ENCODE peak calls at places on chromosomes 4 and X, in eight cellular contexts. One of them, this sample, is unnamed.

GRCh38 chr4:184347251-184348239 is 126.8 kb downstream of the IRF2 start:
- DNase-seq in T-helper 2 cell: no peak
- DNase-seq in NCI-H1105: no peak
- DNase-seq in MCF 10A: peak; percentile 81
- DNase-seq in type B pancreatic cell: no peak
- DNase-seq in NCI-H69: peak; percentile 57
- DNase-seq in activated CD4-positive, alpha-beta T cell treated with anti-CD3 and anti-CD28 coated beads, Interleukin-2, amount 10 ng/mL, durations not matched to agents 7 days and 5 days: no peak
- DNase-seq in non-pigmented ciliary epithelial cell: no peak
- DNase-seq in this sample: no peak

GRCh38 chrX:85084770-85085393 is 81.2 kb downstream of the APOOL start:
- DNase-seq in T-helper 2 cell: no peak
- DNase-seq in NCI-H1105: no peak
- DNase-seq in MCF 10A: peak; percentile 44
- DNase-seq in type B pancreatic cell: no peak
- DNase-seq in NCI-H69: peak; percentile 15
- DNase-seq in activated CD4-positive, alpha-beta T cell treated with anti-CD3 and anti-CD28 coated beads, Interleukin-2, amount 10 ng/mL, durations not matched to agents 7 days and 5 days: peak; percentile 30
- DNase-seq in non-pigmented ciliary epithelial cell: peak; percentile 10
- DNase-seq in this sample: no peak

GRCh38 chr4:34158883-34159282 is 2085.4 kb downstream of the ARAP2 start:
- DNase-seq in T-helper 2 cell: no peak
- DNase-seq in NCI-H1105: no peak
- DNase-seq in MCF 10A: no peak
- DNase-seq in type B pancreatic cell: no peak
- DNase-seq in NCI-H69: no peak
- DNase-seq in activated CD4-positive, alpha-beta T cell treated with anti-CD3 and anti-CD28 coated beads, Interleukin-2, amount 10 ng/mL, durations not matched to agents 7 days and 5 days: no peak
- DNase-seq in non-pigmented ciliary epithelial cell: peak; percentile 13
- DNase-seq in this sample: no peak

GRCh38 chr4:138256608-138257007 is 14.5 kb upstream of the SLC7A11 start:
- DNase-seq in T-helper 2 cell: no peak
- DNase-seq in NCI-H1105: no peak
- DNase-seq in MCF 10A: no peak
- DNase-seq in type B pancreatic cell: no peak
- DNase-seq in NCI-H69: no peak
- DNase-seq in activated CD4-positive, alpha-beta T cell treated with anti-CD3 and anti-CD28 coated beads, Interleukin-2, amount 10 ng/mL, durations not matched to agents 7 days and 5 days: no peak
- DNase-seq in non-pigmented ciliary epithelial cell: no peak
- DNase-seq in this sample: no peak

GRCh38 chrX:101736651-101737050 is 77.0 kb upstream of the ARMCX2 start:
- DNase-seq in T-helper 2 cell: no peak
- DNase-seq in NCI-H1105: no peak
- DNase-seq in MCF 10A: no peak
- DNase-seq in type B pancreatic cell: no peak
- DNase-seq in NCI-H69: no peak
- DNase-seq in activated CD4-positive, alpha-beta T cell treated with anti-CD3 and anti-CD28 coated beads, Interleukin-2, amount 10 ng/mL, durations not matched to agents 7 days and 5 days: no peak
- DNase-seq in non-pigmented ciliary epithelial cell: no peak
- DNase-seq in this sample: no peak

GRCh38 chr4:121459056-121459455 is 78.2 kb upstream of the QRFPR start:
- DNase-seq in T-helper 2 cell: no peak
- DNase-seq in NCI-H1105: no peak
- DNase-seq in MCF 10A: no peak
- DNase-seq in type B pancreatic cell: no peak
- DNase-seq in NCI-H69: no peak
- DNase-seq in activated CD4-positive, alpha-beta T cell treated with anti-CD3 and anti-CD28 coated beads, Interleukin-2, amount 10 ng/mL, durations not matched to agents 7 days and 5 days: no peak
- DNase-seq in non-pigmented ciliary epithelial cell: no peak
- DNase-seq in this sample: no peak

GRCh38 chr4:182240161-182241130 is 2.8 kb upstream of the TENM3 start:
- DNase-seq in T-helper 2 cell: no peak
- DNase-seq in NCI-H1105: no peak
- DNase-seq in MCF 10A: no peak
- DNase-seq in type B pancreatic cell: no peak
- DNase-seq in NCI-H69: no peak
- DNase-seq in activated CD4-positive, alpha-beta T cell treated with anti-CD3 and anti-CD28 coated beads, Interleukin-2, amount 10 ng/mL, durations not matched to agents 7 days and 5 days: no peak
- DNase-seq in non-pigmented ciliary epithelial cell: peak; percentile 61
- DNase-seq in this sample: peak; percentile 46

GRCh38 chrX:17174671-17175070 is 200.3 kb upstream of the NHS start:
- DNase-seq in T-helper 2 cell: no peak
- DNase-seq in NCI-H1105: no peak
- DNase-seq in MCF 10A: no peak
- DNase-seq in type B pancreatic cell: no peak
- DNase-seq in NCI-H69: peak; percentile 28
- DNase-seq in activated CD4-positive, alpha-beta T cell treated with anti-CD3 and anti-CD28 coated beads, Interleukin-2, amount 10 ng/mL, durations not matched to agents 7 days and 5 days: no peak
- DNase-seq in non-pigmented ciliary epithelial cell: no peak
- DNase-seq in this sample: no peak

GRCh38 chrX:15056044-15056443 is 182.8 kb downstream of the MOSPD2 start:
- DNase-seq in T-helper 2 cell: no peak
- DNase-seq in NCI-H1105: no peak
- DNase-seq in MCF 10A: no peak
- DNase-seq in type B pancreatic cell: no peak
- DNase-seq in NCI-H69: no peak
- DNase-seq in activated CD4-positive, alpha-beta T cell treated with anti-CD3 and anti-CD28 coated beads, Interleukin-2, amount 10 ng/mL, durations not matched to agents 7 days and 5 days: no peak
- DNase-seq in non-pigmented ciliary epithelial cell: no peak
- DNase-seq in this sample: no peak

GRCh38 chr4:10336471-10336870 is 120.8 kb downstream of the ZNF518B start:
- DNase-seq in T-helper 2 cell: no peak
- DNase-seq in NCI-H1105: no peak
- DNase-seq in MCF 10A: peak; percentile 52
- DNase-seq in type B pancreatic cell: no peak
- DNase-seq in NCI-H69: no peak
- DNase-seq in activated CD4-positive, alpha-beta T cell treated with anti-CD3 and anti-CD28 coated beads, Interleukin-2, amount 10 ng/mL, durations not matched to agents 7 days and 5 days: no peak
- DNase-seq in non-pigmented ciliary epithelial cell: no peak
- DNase-seq in this sample: peak; percentile 24

GRCh38 chrX:136147966-136148365 is 633 bp downstream of the FHL1 start:
- DNase-seq in T-helper 2 cell: no peak
- DNase-seq in NCI-H1105: no peak
- DNase-seq in MCF 10A: no peak
- DNase-seq in type B pancreatic cell: no peak
- DNase-seq in NCI-H69: peak; percentile 45
- DNase-seq in activated CD4-positive, alpha-beta T cell treated with anti-CD3 and anti-CD28 coated beads, Interleukin-2, amount 10 ng/mL, durations not matched to agents 7 days and 5 days: no peak
- DNase-seq in non-pigmented ciliary epithelial cell: no peak
- DNase-seq in this sample: no peak

GRCh38 chrX:25810202-25810601 is 327.9 kb upstream of the MAGEB18 start:
- DNase-seq in T-helper 2 cell: no peak
- DNase-seq in NCI-H1105: no peak
- DNase-seq in MCF 10A: peak; percentile 42
- DNase-seq in type B pancreatic cell: no peak
- DNase-seq in NCI-H69: no peak
- DNase-seq in activated CD4-positive, alpha-beta T cell treated with anti-CD3 and anti-CD28 coated beads, Interleukin-2, amount 10 ng/mL, durations not matched to agents 7 days and 5 days: no peak
- DNase-seq in non-pigmented ciliary epithelial cell: peak; percentile 19
- DNase-seq in this sample: no peak

GRCh38 chr4:67020079-67020807 is 525.1 kb downstream of the CENPC start:
- DNase-seq in T-helper 2 cell: no peak
- DNase-seq in NCI-H1105: no peak
- DNase-seq in MCF 10A: no peak
- DNase-seq in type B pancreatic cell: no peak
- DNase-seq in NCI-H69: no peak
- DNase-seq in activated CD4-positive, alpha-beta T cell treated with anti-CD3 and anti-CD28 coated beads, Interleukin-2, amount 10 ng/mL, durations not matched to agents 7 days and 5 days: no peak
- DNase-seq in non-pigmented ciliary epithelial cell: no peak
- DNase-seq in this sample: no peak

GRCh38 chrX:3326721-3327120 is 19.7 kb downstream of the MXRA5 start:
- DNase-seq in T-helper 2 cell: no peak
- DNase-seq in NCI-H1105: no peak
- DNase-seq in MCF 10A: no peak
- DNase-seq in type B pancreatic cell: no peak
- DNase-seq in NCI-H69: no peak
- DNase-seq in activated CD4-positive, alpha-beta T cell treated with anti-CD3 and anti-CD28 coated beads, Interleukin-2, amount 10 ng/mL, durations not matched to agents 7 days and 5 days: no peak
- DNase-seq in non-pigmented ciliary epithelial cell: no peak
- DNase-seq in this sample: peak; percentile 77

GRCh38 chr4:142463195-142463594 is 382.9 kb downstream of the INPP4B start:
- DNase-seq in T-helper 2 cell: no peak
- DNase-seq in NCI-H1105: no peak
- DNase-seq in MCF 10A: no peak
- DNase-seq in type B pancreatic cell: no peak
- DNase-seq in NCI-H69: no peak
- DNase-seq in activated CD4-positive, alpha-beta T cell treated with anti-CD3 and anti-CD28 coated beads, Interleukin-2, amount 10 ng/mL, durations not matched to agents 7 days and 5 days: no peak
- DNase-seq in non-pigmented ciliary epithelial cell: no peak
- DNase-seq in this sample: no peak

GRCh38 chrX:51496501-51497291 is at the start of gene NUDT11:
- DNase-seq in T-helper 2 cell: no peak
- DNase-seq in NCI-H1105: peak; percentile 65
- DNase-seq in MCF 10A: no peak
- DNase-seq in type B pancreatic cell: peak; percentile 84
- DNase-seq in NCI-H69: peak; percentile 34
- DNase-seq in activated CD4-positive, alpha-beta T cell treated with anti-CD3 and anti-CD28 coated beads, Interleukin-2, amount 10 ng/mL, durations not matched to agents 7 days and 5 days: peak; percentile 50
- DNase-seq in non-pigmented ciliary epithelial cell: no peak
- DNase-seq in this sample: no peak

GRCh38 chr4:184448828-184449227 is 25.5 kb downstream of the IRF2 start:
- DNase-seq in T-helper 2 cell: no peak
- DNase-seq in NCI-H1105: no peak
- DNase-seq in MCF 10A: no peak
- DNase-seq in type B pancreatic cell: no peak
- DNase-seq in NCI-H69: no peak
- DNase-seq in activated CD4-positive, alpha-beta T cell treated with anti-CD3 and anti-CD28 coated beads, Interleukin-2, amount 10 ng/mL, durations not matched to agents 7 days and 5 days: peak; percentile 12
- DNase-seq in non-pigmented ciliary epithelial cell: peak; percentile 38
- DNase-seq in this sample: no peak

GRCh38 chr4:129747756-129748155 is 651.8 kb downstream of the C4orf33 start:
- DNase-seq in T-helper 2 cell: no peak
- DNase-seq in NCI-H1105: peak; percentile 38
- DNase-seq in MCF 10A: no peak
- DNase-seq in type B pancreatic cell: no peak
- DNase-seq in NCI-H69: peak; percentile 7
- DNase-seq in activated CD4-positive, alpha-beta T cell treated with anti-CD3 and anti-CD28 coated beads, Interleukin-2, amount 10 ng/mL, durations not matched to agents 7 days and 5 days: no peak
- DNase-seq in non-pigmented ciliary epithelial cell: no peak
- DNase-seq in this sample: no peak

GRCh38 chrX:71095971-71096701 is 485 bp downstream of the FOXO4 start:
- DNase-seq in T-helper 2 cell: peak; percentile 68
- DNase-seq in NCI-H1105: peak; percentile 21
- DNase-seq in MCF 10A: peak; percentile 34
- DNase-seq in type B pancreatic cell: no peak
- DNase-seq in NCI-H69: peak; percentile 78
- DNase-seq in activated CD4-positive, alpha-beta T cell treated with anti-CD3 and anti-CD28 coated beads, Interleukin-2, amount 10 ng/mL, durations not matched to agents 7 days and 5 days: no peak
- DNase-seq in non-pigmented ciliary epithelial cell: no peak
- DNase-seq in this sample: no peak

GRCh38 chrX:98380106-98380505 is 1496.4 kb downstream of the RPA4 start:
- DNase-seq in T-helper 2 cell: no peak
- DNase-seq in NCI-H1105: no peak
- DNase-seq in MCF 10A: no peak
- DNase-seq in type B pancreatic cell: no peak
- DNase-seq in NCI-H69: no peak
- DNase-seq in activated CD4-positive, alpha-beta T cell treated with anti-CD3 and anti-CD28 coated beads, Interleukin-2, amount 10 ng/mL, durations not matched to agents 7 days and 5 days: no peak
- DNase-seq in non-pigmented ciliary epithelial cell: no peak
- DNase-seq in this sample: no peak

GRCh38 chrX:2451456-2452316 is 49.1 kb downstream of the DHRSX start:
- DNase-seq in T-helper 2 cell: no peak
- DNase-seq in NCI-H1105: no peak
- DNase-seq in MCF 10A: no peak
- DNase-seq in type B pancreatic cell: no peak
- DNase-seq in NCI-H69: no peak
- DNase-seq in activated CD4-positive, alpha-beta T cell treated with anti-CD3 and anti-CD28 coated beads, Interleukin-2, amount 10 ng/mL, durations not matched to agents 7 days and 5 days: no peak
- DNase-seq in non-pigmented ciliary epithelial cell: peak; percentile 36
- DNase-seq in this sample: no peak

GRCh38 chrX:34653811-34654210 is 3.3 kb downstream of the TMEM47 start:
- DNase-seq in T-helper 2 cell: no peak
- DNase-seq in NCI-H1105: no peak
- DNase-seq in MCF 10A: no peak
- DNase-seq in type B pancreatic cell: no peak
- DNase-seq in NCI-H69: no peak
- DNase-seq in activated CD4-positive, alpha-beta T cell treated with anti-CD3 and anti-CD28 coated beads, Interleukin-2, amount 10 ng/mL, durations not matched to agents 7 days and 5 days: no peak
- DNase-seq in non-pigmented ciliary epithelial cell: no peak
- DNase-seq in this sample: no peak

GRCh38 chr4:15956179-15956850 is 6.7 kb downstream of the FGFBP2 start:
- DNase-seq in T-helper 2 cell: peak; percentile 39
- DNase-seq in NCI-H1105: peak; percentile 25
- DNase-seq in MCF 10A: peak; percentile 89
- DNase-seq in type B pancreatic cell: no peak
- DNase-seq in NCI-H69: peak; percentile 62
- DNase-seq in activated CD4-positive, alpha-beta T cell treated with anti-CD3 and anti-CD28 coated beads, Interleukin-2, amount 10 ng/mL, durations not matched to agents 7 days and 5 days: peak; percentile 87
- DNase-seq in non-pigmented ciliary epithelial cell: peak; percentile 10
- DNase-seq in this sample: no peak

GRCh38 chr4:141180991-141181760 is 39.5 kb upstream of the ZNF330 start:
- DNase-seq in T-helper 2 cell: no peak
- DNase-seq in NCI-H1105: no peak
- DNase-seq in MCF 10A: no peak
- DNase-seq in type B pancreatic cell: no peak
- DNase-seq in NCI-H69: peak; percentile 38
- DNase-seq in activated CD4-positive, alpha-beta T cell treated with anti-CD3 and anti-CD28 coated beads, Interleukin-2, amount 10 ng/mL, durations not matched to agents 7 days and 5 days: no peak
- DNase-seq in non-pigmented ciliary epithelial cell: no peak
- DNase-seq in this sample: no peak

GRCh38 chr4:170242471-170242870 is 152.7 kb upstream of the AADAT start:
- DNase-seq in T-helper 2 cell: no peak
- DNase-seq in NCI-H1105: no peak
- DNase-seq in MCF 10A: peak; percentile 36
- DNase-seq in type B pancreatic cell: no peak
- DNase-seq in NCI-H69: no peak
- DNase-seq in activated CD4-positive, alpha-beta T cell treated with anti-CD3 and anti-CD28 coated beads, Interleukin-2, amount 10 ng/mL, durations not matched to agents 7 days and 5 days: no peak
- DNase-seq in non-pigmented ciliary epithelial cell: no peak
- DNase-seq in this sample: no peak

GRCh38 chrX:69095260-69095659 is 70.0 kb downstream of the PJA1 start:
- DNase-seq in T-helper 2 cell: no peak
- DNase-seq in NCI-H1105: no peak
- DNase-seq in MCF 10A: no peak
- DNase-seq in type B pancreatic cell: no peak
- DNase-seq in NCI-H69: no peak
- DNase-seq in activated CD4-positive, alpha-beta T cell treated with anti-CD3 and anti-CD28 coated beads, Interleukin-2, amount 10 ng/mL, durations not matched to agents 7 days and 5 days: no peak
- DNase-seq in non-pigmented ciliary epithelial cell: no peak
- DNase-seq in this sample: no peak

GRCh38 chr4:155809835-155810234 is 51.0 kb downstream of the GUCY1B1 start:
- DNase-seq in T-helper 2 cell: no peak
- DNase-seq in NCI-H1105: peak; percentile 11
- DNase-seq in MCF 10A: peak; percentile 85
- DNase-seq in type B pancreatic cell: no peak
- DNase-seq in NCI-H69: peak; percentile 36
- DNase-seq in activated CD4-positive, alpha-beta T cell treated with anti-CD3 and anti-CD28 coated beads, Interleukin-2, amount 10 ng/mL, durations not matched to agents 7 days and 5 days: peak; percentile 30
- DNase-seq in non-pigmented ciliary epithelial cell: peak; percentile 63
- DNase-seq in this sample: peak; percentile 36

GRCh38 chrX:135112096-135112729 is 8.1 kb downstream of the ETDB start:
- DNase-seq in T-helper 2 cell: peak; percentile 9
- DNase-seq in NCI-H1105: peak; percentile 15
- DNase-seq in MCF 10A: peak; percentile 49
- DNase-seq in type B pancreatic cell: no peak
- DNase-seq in NCI-H69: peak; percentile 24
- DNase-seq in activated CD4-positive, alpha-beta T cell treated with anti-CD3 and anti-CD28 coated beads, Interleukin-2, amount 10 ng/mL, durations not matched to agents 7 days and 5 days: peak; percentile 41
- DNase-seq in non-pigmented ciliary epithelial cell: no peak
- DNase-seq in this sample: no peak

GRCh38 chr4:186472948-186473347 is 82.4 kb downstream of the MTNR1A start:
- DNase-seq in T-helper 2 cell: no peak
- DNase-seq in NCI-H1105: no peak
- DNase-seq in MCF 10A: peak; percentile 56
- DNase-seq in type B pancreatic cell: no peak
- DNase-seq in NCI-H69: peak; percentile 36
- DNase-seq in activated CD4-positive, alpha-beta T cell treated with anti-CD3 and anti-CD28 coated beads, Interleukin-2, amount 10 ng/mL, durations not matched to agents 7 days and 5 days: no peak
- DNase-seq in non-pigmented ciliary epithelial cell: no peak
- DNase-seq in this sample: peak; percentile 11

GRCh38 chr4:62917649-62918048 is 1491.6 kb downstream of the TECRL start:
- DNase-seq in T-helper 2 cell: no peak
- DNase-seq in NCI-H1105: no peak
- DNase-seq in MCF 10A: peak; percentile 9
- DNase-seq in type B pancreatic cell: no peak
- DNase-seq in NCI-H69: no peak
- DNase-seq in activated CD4-positive, alpha-beta T cell treated with anti-CD3 and anti-CD28 coated beads, Interleukin-2, amount 10 ng/mL, durations not matched to agents 7 days and 5 days: no peak
- DNase-seq in non-pigmented ciliary epithelial cell: no peak
- DNase-seq in this sample: no peak

GRCh38 chrX:69210513-69211065 is 45.3 kb upstream of the PJA1 start:
- DNase-seq in T-helper 2 cell: no peak
- DNase-seq in NCI-H1105: no peak
- DNase-seq in MCF 10A: no peak
- DNase-seq in type B pancreatic cell: no peak
- DNase-seq in NCI-H69: no peak
- DNase-seq in activated CD4-positive, alpha-beta T cell treated with anti-CD3 and anti-CD28 coated beads, Interleukin-2, amount 10 ng/mL, durations not matched to agents 7 days and 5 days: no peak
- DNase-seq in non-pigmented ciliary epithelial cell: no peak
- DNase-seq in this sample: no peak

This sample was measured in BJ.